ENCODE peak calls at places on chromosomes 1 and 21, in five cellular contexts. X, J, G, N and K are unnamed samples. For H3K4me1, the result is how much of the 10 kb centered on the place peaks cover.

GRCh38 chr1:118947790-118948189 is 40.4 kb downstream of the TBX15 start:
- DNase-seq in X (no peak), N (no peak), J (no peak), G (no peak), K (no peak)

GRCh38 chr21:32958288-32958992 is 67.3 kb upstream of the OLIG2 start:
- DNase-seq in G (peak), J (no peak), X (no peak), N (no peak), K (no peak)

GRCh38 chr1:202009326-202010031 is 908 bp upstream of the ELF3 start:
- DNase-seq in G (peak), J (peak), X (peak), N (peak), K (peak)

GRCh38 chr1:230926182-230926581 is 52.5 kb downstream of the TTC13 start:
- DNase-seq in J (no peak), G (no peak), N (no peak), X (no peak), K (no peak)

GRCh38 chr1:64871256-64871655 is 95.1 kb downstream of the JAK1 start:
- DNase-seq in X (no peak), N (no peak), G (no peak), J (no peak), K (no peak)

GRCh38 chr1:210301254-210301955 is 27.3 kb upstream of the HHAT start:
- DNase-seq in J (no peak), N (no peak), G (peak), X (no peak), K (no peak)

GRCh38 chr1:22555386-22555656 is 8.0 kb upstream of the EPHA8 start:
- DNase-seq in J (no peak), N (no peak), X (no peak), G (no peak), K (no peak)

GRCh38 chr1:17059391-17060128 is 5.7 kb upstream of the SDHB start:
- DNase-seq in J (peak), G (peak), N (peak), X (peak), K (no peak)

GRCh38 chr1:226457307-226457712 is 49.4 kb upstream of the PARP1 start:
- DNase-seq in G (no peak), N (peak), J (peak), X (no peak), K (no peak)

GRCh38 chr1:182069028-182069466 is 7.5 kb upstream of the ZNF648 start:
- DNase-seq in G (peak), X (peak), J (no peak), N (no peak), K (no peak)

GRCh38 chr21:36575306-36575705 is 95.4 kb upstream of the CLDN14 start:
- DNase-seq in N (no peak), J (no peak), G (no peak), X (no peak), K (no peak)

GRCh38 chr1:9886063-9886742 is 23.9 kb downstream of the CTNNBIP1 start:
- DNase-seq in G (peak), J (no peak), N (peak), X (no peak), K (no peak)
- H3K4me1 ChIP-seq in G (under half), J (under half), N (under half), X (under half), K (under half)

DNA sequence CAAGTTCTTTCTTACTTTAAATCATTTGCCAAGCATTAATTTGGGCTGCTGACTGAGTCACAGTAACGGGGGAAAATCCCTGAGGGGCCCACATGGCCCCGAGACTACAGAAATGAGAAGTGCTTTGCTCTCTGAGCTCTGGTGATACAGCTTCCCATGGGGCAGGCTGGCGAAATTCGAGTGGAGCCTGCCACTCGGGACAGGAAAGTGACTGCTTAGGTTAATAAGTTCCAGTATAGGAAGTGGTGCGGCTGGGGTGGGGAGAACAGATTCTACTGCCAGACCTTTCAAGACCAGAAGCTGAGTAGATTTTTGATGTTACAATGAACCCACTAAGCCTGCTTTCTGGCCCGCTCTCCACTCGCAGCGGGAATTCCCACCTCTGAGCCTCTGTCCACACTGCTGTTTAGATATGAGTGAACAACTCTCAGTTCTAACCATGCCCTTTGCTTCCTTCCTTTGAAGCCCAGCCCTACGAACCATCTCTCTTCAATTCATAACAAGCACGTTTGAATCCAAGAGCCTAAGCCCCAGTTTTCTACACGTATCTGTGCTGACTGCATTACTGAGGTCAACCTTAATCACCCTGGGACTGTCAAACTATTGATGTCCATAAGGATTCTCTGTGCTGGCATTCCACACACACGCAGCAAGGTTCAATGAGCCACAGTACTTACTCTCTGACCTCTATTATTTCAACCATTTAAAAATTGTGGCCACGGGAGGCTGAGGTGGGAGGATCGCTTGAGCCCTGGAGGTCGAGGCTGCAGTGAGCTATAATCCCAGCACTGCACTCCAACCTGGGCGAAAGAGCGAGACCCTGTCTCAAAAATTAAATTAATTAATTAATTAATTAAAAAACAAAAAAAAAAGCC is 9.6 kb downstream of the ZBTB17 start:
- DNase-seq in G (no peak), J (peak), N (peak), X (no peak), K (no peak)
- H3K4me1 ChIP-seq in G (under half), J (under half), N (under half), X (under half), K (under half)

DNA sequence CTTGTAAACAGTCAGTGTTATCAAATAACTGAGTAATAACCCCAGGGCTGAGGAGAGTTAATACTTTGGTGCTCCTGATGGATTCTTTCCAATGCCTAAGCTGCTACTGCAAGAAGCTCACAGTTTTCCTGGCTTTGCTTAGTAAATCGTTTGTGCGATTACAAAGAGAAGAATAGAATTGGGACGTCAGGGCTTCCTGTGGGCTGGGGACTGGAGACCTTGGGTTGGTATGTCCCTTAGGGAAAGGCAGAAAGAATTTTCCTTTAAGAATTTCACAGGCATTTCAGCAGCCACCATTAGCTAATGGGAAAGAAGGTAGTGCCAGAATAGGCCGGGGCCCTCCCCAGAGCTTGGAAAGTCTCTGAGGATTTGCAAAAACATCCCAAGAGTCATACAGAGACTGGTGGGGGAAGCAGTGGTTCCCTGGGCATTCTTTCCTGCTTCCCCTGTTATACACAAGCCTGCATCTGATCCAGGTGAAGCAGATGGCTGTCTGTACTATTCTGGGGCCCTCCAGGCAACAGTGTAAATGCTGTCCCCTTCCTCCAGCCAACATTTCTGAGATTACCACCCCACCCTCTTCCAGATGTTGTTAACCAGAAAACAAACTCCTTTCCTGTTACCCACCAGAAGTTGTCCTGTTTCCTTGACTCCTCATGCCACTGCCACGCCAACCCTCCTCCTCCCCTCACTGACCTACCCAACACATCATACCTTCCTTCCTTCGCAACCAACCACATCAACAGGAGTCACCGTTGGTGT is 40.2 kb downstream of the PLXNA2 start:
- DNase-seq in J (no peak), X (no peak), N (no peak), G (no peak), K (no peak)
- H3K4me1 ChIP-seq in J (under half), X (under half), N (under half), G (under half), K (half or more)

GRCh38 chr1:206694551-206695124 is 9.9 kb downstream of the MAPKAPK2 start:
- DNase-seq in J (no peak), G (peak), X (no peak), N (no peak), K (no peak)
- H3K4me1 ChIP-seq in J (under half), G (half or more), X (under half), N (half or more), K (under half)

GRCh38 chr1:28088168-28088961 is at the start of gene EYA3:
- DNase-seq in X (peak), J (peak), N (peak), G (peak), K (peak)
- H3K4me1 ChIP-seq in X (under half), J (under half), N (under half), G (under half), K (under half)

GRCh38 chr1:52233463-52233862 is 91.6 kb downstream of the ZFYVE9 start:
- DNase-seq in X (no peak), G (no peak), J (no peak), N (no peak), K (no peak)

GRCh38 chr1:52237430-52237829 is 95.5 kb downstream of the ZFYVE9 start:
- DNase-seq in N (no peak), G (no peak), X (no peak), J (no peak), K (no peak)

GRCh38 chr1:52234708-52235107 is 92.8 kb downstream of the ZFYVE9 start:
- DNase-seq in X (no peak), G (no peak), J (no peak), N (no peak), K (no peak)

GRCh38 chr1:52238474-52238873 is 96.6 kb downstream of the ZFYVE9 start:
- DNase-seq in G (no peak), J (no peak), N (no peak), X (no peak), K (no peak)

GRCh38 chr1:52234014-52234413 is 92.1 kb downstream of the ZFYVE9 start:
- DNase-seq in N (no peak), G (no peak), J (no peak), X (no peak), K (no peak)
- H3K4me1 ChIP-seq in N (under half), G (under half), J (under half), X (under half), K (under half)

DNA sequence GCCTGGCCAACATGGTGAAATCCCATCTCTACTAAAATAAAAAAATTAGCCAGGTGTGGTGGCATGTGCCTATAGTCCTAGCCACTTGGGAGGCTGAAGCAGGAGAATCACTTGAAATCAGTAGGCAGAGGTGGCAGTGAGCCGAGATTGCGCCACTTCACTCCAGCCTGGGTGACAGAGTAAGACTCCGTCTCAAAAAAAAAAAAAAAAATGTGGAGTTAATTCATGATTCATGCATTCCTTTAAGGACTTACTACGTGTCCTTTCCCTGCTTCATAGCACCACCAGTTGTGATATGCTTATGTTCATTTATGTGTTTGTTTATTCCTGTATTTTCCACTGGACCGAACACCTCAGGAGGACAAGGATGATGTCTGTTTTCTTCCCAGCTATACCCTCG is 12.7 kb upstream of the PRELP start:
- DNase-seq in G (no peak), N (no peak), X (no peak), J (no peak), K (no peak)
- H3K4me1 ChIP-seq in G (under half), N (under half), X (under half), J (under half), K (half or more)

DNA sequence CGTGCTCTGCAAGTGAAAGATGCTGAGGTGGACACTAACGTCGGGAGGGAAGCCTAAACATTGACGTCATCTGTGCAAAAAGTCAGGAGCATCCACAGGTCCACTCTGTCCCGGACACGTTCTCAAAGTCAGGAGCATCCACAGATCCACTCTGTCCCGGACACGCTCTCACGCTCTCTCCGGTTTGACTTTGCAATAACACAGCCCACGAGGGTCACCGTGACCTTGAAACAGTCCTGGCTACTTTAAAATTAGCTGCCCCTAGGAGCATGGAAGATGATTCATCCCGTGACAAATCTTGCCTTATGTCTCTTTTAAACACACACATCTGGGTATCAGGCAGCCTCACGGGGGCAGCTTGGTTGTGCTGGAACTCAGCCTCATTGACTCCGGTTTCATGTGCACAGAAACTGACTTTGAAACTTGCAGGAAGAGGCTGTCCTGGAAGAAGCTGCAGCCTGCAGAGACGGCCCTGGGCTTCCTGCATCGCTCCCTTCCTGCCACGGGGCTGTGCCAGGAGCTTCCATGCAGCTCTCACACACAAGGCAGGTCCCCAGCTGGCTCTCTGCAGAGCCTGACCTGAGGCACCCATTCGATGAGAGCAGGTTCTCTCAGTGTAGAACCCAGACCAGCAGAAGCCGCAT is 18.1 kb upstream of the COL18A1 start:
- DNase-seq in J (no peak), X (peak), G (no peak), N (peak), K (no peak)
- H3K4me1 ChIP-seq in J (under half), X (under half), G (under half), N (under half), K (under half)

GRCh38 chr1:2271134-2271785 is 43.1 kb downstream of the SKI start:
- DNase-seq in J (no peak), X (no peak), G (no peak), N (no peak), K (no peak)
- H3K4me1 ChIP-seq in J (under half), X (half or more), G (half or more), N (half or more), K (half or more)

GRCh38 chr1:198244772-198245171 is 88.0 kb downstream of the NEK7 start:
- DNase-seq in J (no peak), G (no peak), N (no peak), X (no peak), K (no peak)

GRCh38 chr1:198241553-198241952 is 84.8 kb downstream of the NEK7 start:
- DNase-seq in X (no peak), N (no peak), G (no peak), J (no peak), K (no peak)

GRCh38 chr1:198245379-198245778 is 88.6 kb downstream of the NEK7 start:
- DNase-seq in N (no peak), G (no peak), X (no peak), J (no peak), K (no peak)

GRCh38 chr1:198246331-198246730 is 89.5 kb downstream of the NEK7 start:
- DNase-seq in G (no peak), X (no peak), N (no peak), J (no peak), K (no peak)
- H3K4me1 ChIP-seq in G (under half), X (under half), N (under half), J (under half), K (under half)